ENCODE peak calls at places on chromosomes 6 and 20, in eight cellular contexts. W, Y, R, J, D, E, T and M are unnamed samples.

GRCh38 chr6:165854061-165854862 is 191.2 kb upstream of the PDE10A start:
- DNase-seq in T (no peak), Y (no peak), J (no peak), W (no peak), D (peak; percentile 42), E (no peak), R (no peak), M (peak; percentile 83)

GRCh38 chr20:57835053-57835452 is 125.2 kb upstream of the PMEPA1 start:
- DNase-seq in R (no peak), T (no peak), D (no peak), E (no peak), J (no peak), W (no peak), Y (no peak), M (no peak)

GRCh38 chr20:17140894-17141293 is 85.9 kb upstream of the PCSK2 start:
- DNase-seq in Y (no peak), D (no peak), R (no peak), W (no peak), E (no peak), T (no peak), J (no peak), M (no peak)

GRCh38 chr6:114592506-114592905 is 249.7 kb upstream of the HS3ST5 start:
- DNase-seq in J (no peak), W (no peak), T (no peak), E (no peak), R (no peak), Y (no peak), D (no peak), M (no peak)

GRCh38 chr6:19477563-19477962 is 359.6 kb upstream of the ID4 start:
- DNase-seq in W (no peak), E (no peak), D (no peak), R (no peak), Y (no peak), T (no peak), J (no peak), M (no peak)

GRCh38 chr20:8855315-8855714 is 213.6 kb upstream of the PLCB4 start:
- DNase-seq in D (no peak), R (no peak), Y (no peak), T (no peak), W (peak; percentile 76), E (peak; percentile 46), J (no peak), M (no peak)

GRCh38 chr20:60138263-60139127 is 180.3 kb downstream of the CDH26 start:
- DNase-seq in J (peak; percentile 73), Y (no peak), R (peak; percentile 75), D (no peak), T (no peak), W (no peak), E (peak; percentile 18), M (no peak)

GRCh38 chr6:16751251-16751946 is 9.9 kb downstream of the ATXN1 start:
- DNase-seq in Y (no peak), R (no peak), J (no peak), E (no peak), W (no peak), D (no peak), T (no peak), M (no peak)

GRCh38 chr20:63626424-63627128 is at the start of gene GMEB2:
- DNase-seq in R (peak; percentile 89), J (peak; percentile 83), T (peak; percentile 95), D (peak; percentile 96), W (no peak), E (peak; percentile 74), Y (no peak), M (peak; percentile 84)

GRCh38 chr20:44716309-44717106 is 1.3 kb downstream of the CCN5 start:
- DNase-seq in T (no peak), J (peak; percentile 34), Y (no peak), E (no peak), D (no peak), R (peak; percentile 52), W (no peak), M (no peak)

GRCh38 chr20:54295686-54296085 is 87.8 kb downstream of the PFDN4 start:
- DNase-seq in J (no peak), Y (no peak), W (peak; percentile 60), D (no peak), T (no peak), E (no peak), R (no peak), M (no peak)

GRCh38 chr6:132130530-132131298 is 179.5 kb upstream of the CCN2 start:
- DNase-seq in W (peak; percentile 66), E (peak; percentile 85), R (peak; percentile 63), T (no peak), J (no peak), D (no peak), Y (no peak), M (no peak)

GRCh38 chr20:50996901-50997830 is 25.7 kb downstream of the KCNG1 start:
- DNase-seq in D (no peak), W (no peak), Y (no peak), T (no peak), E (peak; percentile 31), J (no peak), R (no peak), M (no peak)

GRCh38 chr6:144566868-144567615 is 281.9 kb downstream of the UTRN start:
- DNase-seq in R (no peak), D (no peak), T (no peak), Y (no peak), J (no peak), E (no peak), W (no peak), M (no peak)

GRCh38 chr6:99746261-99746895 is 139.7 kb downstream of the PRDM13 start:
- DNase-seq in T (no peak), J (no peak), Y (no peak), R (peak; percentile 77), W (peak; percentile 85), E (peak; percentile 79), D (peak; percentile 61), M (no peak)

GRCh38 chr6:9128970-9129369 is 693.6 kb upstream of the SLC35B3 start:
- DNase-seq in D (no peak), R (no peak), E (no peak), J (no peak), W (no peak), T (no peak), Y (no peak), M (no peak)

GRCh38 chr6:100203391-100203790 is 209.4 kb upstream of the MCHR2 start:
- DNase-seq in J (no peak), R (no peak), E (peak; percentile 96), D (no peak), Y (no peak), T (no peak), W (peak; percentile 96), M (no peak)

GRCh38 chr6:122833229-122833556 is 44.1 kb downstream of the SMPDL3A start:
- DNase-seq in R (no peak), W (no peak), Y (no peak), T (no peak), J (no peak), E (no peak), D (no peak), M (no peak)
- TF ChIP-seq CTCF in R (no peak), W (no peak), Y (no peak), T (no peak), J (no peak), E (no peak), D (no peak), M (no peak)

GRCh38 chr6:168817558-168818159 is 376.7 kb downstream of the SMOC2 start:
- DNase-seq in J (no peak), D (no peak), E (no peak), W (no peak), T (no peak), R (no peak), Y (no peak), M (no peak)

GRCh38 chr6:168819546-168819945 is 378.6 kb downstream of the SMOC2 start:
- DNase-seq in J (no peak), E (no peak), Y (no peak), D (no peak), W (no peak), T (no peak), R (no peak), M (no peak)

DNA sequence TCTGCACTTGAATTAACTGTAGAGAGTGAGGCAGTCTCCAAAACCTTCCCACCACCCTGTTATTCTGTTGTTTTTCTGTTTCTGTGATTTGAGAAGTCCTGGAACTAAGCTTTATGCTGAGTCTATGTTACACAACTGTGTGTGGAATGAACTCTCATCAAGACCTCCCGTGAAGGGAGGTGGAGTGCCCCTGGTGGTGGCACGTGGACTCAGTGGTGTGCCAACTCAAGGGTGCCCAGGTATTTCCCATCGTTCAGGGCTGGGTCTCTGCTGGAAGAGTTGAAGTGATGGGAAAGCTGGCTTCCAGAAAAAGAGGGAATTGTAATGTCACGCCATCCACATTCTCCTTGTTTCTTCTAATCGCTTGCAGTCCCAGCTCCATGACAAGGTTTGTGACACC is 374.2 kb downstream of the SMOC2 start:
- DNase-seq in R (no peak), J (no peak), W (no peak), D (no peak), Y (no peak), T (no peak), E (no peak), M (no peak)
- TF ChIP-seq CTCF in R (peak; percentile 9), J (peak; percentile 12), W (peak; percentile 13), D (peak; percentile 31), Y (no peak), T (no peak), E (no peak), M (peak; percentile 59)

GRCh38 chr6:44133981-44134711 is 6.8 kb downstream of the TMEM63B start:
- DNase-seq in W (no peak), R (no peak), T (no peak), J (no peak), D (no peak), Y (no peak), E (no peak), M (no peak)

GRCh38 chr6:44131880-44132279 is 4.5 kb downstream of the TMEM63B start:
- DNase-seq in J (no peak), W (no peak), T (no peak), R (no peak), Y (no peak), D (no peak), E (no peak), M (no peak)

GRCh38 chr6:44135173-44135748 is 7.9 kb downstream of the TMEM63B start:
- DNase-seq in E (no peak), W (no peak), D (no peak), T (no peak), R (no peak), Y (no peak), J (no peak), M (no peak)

GRCh38 chr6:44132476-44132875 is 5.1 kb downstream of the TMEM63B start:
- DNase-seq in Y (no peak), D (no peak), J (no peak), T (no peak), W (no peak), R (no peak), E (no peak), M (no peak)

GRCh38 chr6:44133003-44133931 is 5.9 kb downstream of the TMEM63B start:
- DNase-seq in J (peak; percentile 77), R (peak; percentile 79), E (peak; percentile 39), T (no peak), Y (no peak), W (peak; percentile 57), D (peak; percentile 42), M (no peak)
- TF ChIP-seq CTCF in J (no peak), R (no peak), E (peak; percentile 9), T (no peak), Y (no peak), W (no peak), D (no peak), M (peak; percentile 22)

GRCh38 chr6:42979523-42980177 is 669 bp upstream of the PEX6 start:
- DNase-seq in Y (no peak), E (no peak), J (no peak), W (peak; percentile 31), R (no peak), D (no peak), T (no peak), M (no peak)
- TF ChIP-seq CTCF in Y (no peak), E (no peak), J (no peak), W (no peak), R (no peak), D (no peak), T (no peak), M (no peak)